ENCODE peak calls at places on chromosomes 11 and 22, in seven cellular contexts. One of them, this sample, is unnamed.
A peak's percentile ranks its signal among the peaks of the same experiment; 100 is the strongest.

GRCh38 chr11:111229604-111230003 is 15.9 kb upstream of the POU2AF2 start:
- DNase-seq in ELR: no peak
- DNase-seq in left ventricle myocardium superior: no peak
- DNase-seq in HS-27A: no peak
- DNase-seq in cardiac muscle cell: peak; percentile 39
- DNase-seq in mammary epithelial cell: no peak
- DNase-seq in T-helper 1 cell: no peak
- DNase-seq in this sample: no peak

GRCh38 chr11:123083623-123084029 is 21.7 kb upstream of the HSPA8 start:
- DNase-seq in HS-27A: peak; percentile 55
- DNase-seq in T-helper 1 cell: peak; percentile 62
- DNase-seq in mammary epithelial cell: peak; percentile 94
- DNase-seq in left ventricle myocardium superior: peak; percentile 74
- DNase-seq in ELR: peak; percentile 96
- DNase-seq in cardiac muscle cell: peak; percentile 98
- DNase-seq in this sample: peak; percentile 95

GRCh38 chr22:42621505-42622002 is 6.9 kb upstream of the POLDIP3 start:
- DNase-seq in T-helper 1 cell: peak; percentile 30
- DNase-seq in cardiac muscle cell: peak; percentile 72
- DNase-seq in HS-27A: peak; percentile 26
- DNase-seq in mammary epithelial cell: peak; percentile 55
- DNase-seq in ELR: peak; percentile 79
- DNase-seq in left ventricle myocardium superior: peak; percentile 81
- DNase-seq in this sample: no peak

GRCh38 chr11:122101625-122102291 is 14.3 kb downstream of the BLID start:
- DNase-seq in HS-27A: no peak
- DNase-seq in ELR: peak; percentile 89
- DNase-seq in cardiac muscle cell: peak; percentile 92
- DNase-seq in left ventricle myocardium superior: peak; percentile 65
- DNase-seq in T-helper 1 cell: no peak
- DNase-seq in mammary epithelial cell: peak; percentile 71
- DNase-seq in this sample: peak; percentile 73

GRCh38 chr11:74689666-74690065 is 41.6 kb downstream of the CHRDL2 start:
- DNase-seq in HS-27A: no peak
- DNase-seq in left ventricle myocardium superior: no peak
- DNase-seq in ELR: peak; percentile 62
- DNase-seq in cardiac muscle cell: peak; percentile 39
- DNase-seq in T-helper 1 cell: no peak
- DNase-seq in mammary epithelial cell: peak; percentile 59
- DNase-seq in this sample: no peak

GRCh38 chr11:2096919-2097301 is 42.3 kb downstream of the IGF2 start:
- DNase-seq in HS-27A: no peak
- DNase-seq in cardiac muscle cell: no peak
- DNase-seq in ELR: peak; percentile 40
- DNase-seq in left ventricle myocardium superior: peak; percentile 52
- DNase-seq in T-helper 1 cell: no peak
- DNase-seq in mammary epithelial cell: no peak
- DNase-seq in this sample: no peak

GRCh38 chr11:29263971-29264682 is 752.7 kb downstream of the KCNA4 start:
- DNase-seq in cardiac muscle cell: peak; percentile 69
- DNase-seq in ELR: no peak
- DNase-seq in T-helper 1 cell: no peak
- DNase-seq in mammary epithelial cell: no peak
- DNase-seq in HS-27A: no peak
- DNase-seq in left ventricle myocardium superior: no peak
- DNase-seq in this sample: no peak

GRCh38 chr11:130624946-130625345 is 176.5 kb downstream of the ADAMTS15 start:
- DNase-seq in mammary epithelial cell: no peak
- DNase-seq in cardiac muscle cell: no peak
- DNase-seq in ELR: no peak
- DNase-seq in T-helper 1 cell: no peak
- DNase-seq in HS-27A: no peak
- DNase-seq in left ventricle myocardium superior: no peak
- DNase-seq in this sample: no peak

GRCh38 chr11:69280451-69280850 is 13.5 kb upstream of the MYEOV start:
- DNase-seq in left ventricle myocardium superior: no peak
- DNase-seq in HS-27A: no peak
- DNase-seq in cardiac muscle cell: peak; percentile 56
- DNase-seq in ELR: peak; percentile 62
- DNase-seq in mammary epithelial cell: peak; percentile 87
- DNase-seq in T-helper 1 cell: no peak
- DNase-seq in this sample: no peak

GRCh38 chr22:45548991-45549736 is 46.5 kb downstream of the FBLN1 start:
- DNase-seq in left ventricle myocardium superior: peak; percentile 56
- DNase-seq in T-helper 1 cell: no peak
- DNase-seq in ELR: peak; percentile 92
- DNase-seq in mammary epithelial cell: no peak
- DNase-seq in cardiac muscle cell: peak; percentile 89
- DNase-seq in HS-27A: peak; percentile 64
- DNase-seq in this sample: peak; percentile 86

GRCh38 chr11:21625982-21626381 is 566.9 kb upstream of the ANO5 start:
- DNase-seq in T-helper 1 cell: no peak
- DNase-seq in ELR: no peak
- DNase-seq in cardiac muscle cell: peak; percentile 0
- DNase-seq in left ventricle myocardium superior: no peak
- DNase-seq in HS-27A: no peak
- DNase-seq in mammary epithelial cell: peak; percentile 71
- DNase-seq in this sample: no peak